ENCODE peak calls at places on chromosomes 6 and 20, in four cellular contexts. O is WTC11, X is cardiac muscle cell, K is GM06990. M is an unnamed sample.

GRCh38 chr20:63169731-63170130 is 46.2 kb downstream of the YTHDF1 start:
- DNase-seq in K (no peak), O (no peak), X (no peak), M (no peak)

GRCh38 chr20:3766381-3766780 is 1.2 kb downstream of the ADISSP start:
- DNase-seq in X (no peak), K (no peak), O (no peak), M (no peak)

GRCh38 chr6:139547082-139547776 is 172.8 kb upstream of the CITED2 start:
- DNase-seq in X (no peak), O (no peak), K (no peak), M (no peak)

GRCh38 chr6:11439017-11439420 is 98.5 kb upstream of the TMEM170B start:
- DNase-seq in O (no peak), X (no peak), K (no peak), M (no peak)

GRCh38 chr6:47455533-47456209 is 21.9 kb upstream of the CD2AP start:
- DNase-seq in O (no peak), X (no peak), K (peak), M (no peak)

GRCh38 chr6:158808918-158809678 is 10.1 kb downstream of the EZR start:
- DNase-seq in X (no peak), O (no peak), K (peak), M (peak)

GRCh38 chr6:149830731-149831379 is 33.3 kb downstream of the LRP11 start:
- DNase-seq in O (no peak), X (no peak), K (no peak), M (no peak)

GRCh38 chr6:154377726-154378125 is 21.1 kb upstream of the IPCEF1 start:
- DNase-seq in X (no peak), K (no peak), O (no peak), M (no peak)

GRCh38 chr20:22403860-22404608 is 180.3 kb downstream of the FOXA2 start:
- DNase-seq in K (no peak), X (peak), O (no peak), M (no peak)

GRCh38 chr6:89284963-89285735 is 29.9 kb downstream of the GABRR2 start:
- DNase-seq in O (no peak), X (no peak), K (no peak), M (no peak)

GRCh38 chr6:130600880-130601341 is 226.3 kb upstream of the SMLR1 start:
- DNase-seq in K (no peak), X (no peak), O (no peak), M (no peak)

DNA sequence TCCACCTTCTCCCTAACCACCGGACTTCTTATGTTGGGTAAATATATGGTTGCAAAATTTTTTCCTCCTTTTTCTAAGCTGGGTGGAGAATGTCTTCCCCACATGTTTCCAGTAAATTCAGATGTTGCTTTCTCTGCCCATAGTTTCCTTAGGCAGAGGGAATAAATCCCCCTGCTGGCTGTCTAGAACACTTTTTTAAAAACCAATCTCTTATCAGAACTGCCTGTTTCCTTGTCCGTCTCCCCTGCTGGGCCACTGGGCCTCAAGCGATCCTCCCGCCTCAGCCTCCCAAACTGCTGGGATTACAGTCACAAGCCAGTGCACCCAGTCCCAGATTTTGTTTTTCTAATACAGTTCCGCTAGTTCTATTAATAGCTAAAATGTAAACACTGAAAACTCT is 9.9 kb upstream of the WFDC2 start:
- DNase-seq in O (no peak), K (no peak), X (no peak), M (no peak)
- TF ChIP-seq CTCF in O (no peak), K (peak), X (peak), M (no peak)

GRCh38 chr20:46576774-46577395 is 26.4 kb upstream of the OCSTAMP start:
- DNase-seq in O (no peak), X (no peak), K (no peak), M (no peak)

GRCh38 chr20:46580613-46581012 is 30.2 kb upstream of the OCSTAMP start:
- DNase-seq in K (no peak), X (no peak), O (no peak), M (no peak)

GRCh38 chr20:46581386-46581785 is 30.9 kb upstream of the OCSTAMP start:
- DNase-seq in O (no peak), K (no peak), X (no peak), M (no peak)

GRCh38 chr20:46575794-46576495 is 25.5 kb upstream of the OCSTAMP start:
- DNase-seq in X (no peak), O (no peak), K (no peak), M (no peak)

DNA sequence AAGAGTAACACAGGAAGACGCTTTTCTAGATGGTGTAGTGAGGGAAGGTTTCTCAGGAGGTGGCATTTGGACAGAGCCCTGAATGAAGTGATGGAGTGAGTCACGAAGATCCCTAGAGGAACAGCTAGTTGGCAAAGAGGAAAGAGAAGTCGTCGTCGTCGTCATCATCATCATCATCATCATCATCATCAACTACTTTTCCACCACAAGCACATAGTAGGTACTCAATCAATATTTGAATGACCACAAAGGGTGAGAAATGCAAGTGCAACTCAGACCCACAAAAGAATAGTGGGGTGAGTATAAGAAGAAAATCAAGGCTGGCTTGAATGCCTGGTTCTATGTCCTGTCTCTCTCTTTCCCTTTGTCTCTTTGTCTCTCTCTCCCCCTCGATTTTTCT is 28.3 kb upstream of the OCSTAMP start:
- DNase-seq in K (no peak), O (no peak), X (no peak), M (no peak)
- TF ChIP-seq CTCF in K (no peak), O (no peak), X (no peak), M (no peak)

DNA sequence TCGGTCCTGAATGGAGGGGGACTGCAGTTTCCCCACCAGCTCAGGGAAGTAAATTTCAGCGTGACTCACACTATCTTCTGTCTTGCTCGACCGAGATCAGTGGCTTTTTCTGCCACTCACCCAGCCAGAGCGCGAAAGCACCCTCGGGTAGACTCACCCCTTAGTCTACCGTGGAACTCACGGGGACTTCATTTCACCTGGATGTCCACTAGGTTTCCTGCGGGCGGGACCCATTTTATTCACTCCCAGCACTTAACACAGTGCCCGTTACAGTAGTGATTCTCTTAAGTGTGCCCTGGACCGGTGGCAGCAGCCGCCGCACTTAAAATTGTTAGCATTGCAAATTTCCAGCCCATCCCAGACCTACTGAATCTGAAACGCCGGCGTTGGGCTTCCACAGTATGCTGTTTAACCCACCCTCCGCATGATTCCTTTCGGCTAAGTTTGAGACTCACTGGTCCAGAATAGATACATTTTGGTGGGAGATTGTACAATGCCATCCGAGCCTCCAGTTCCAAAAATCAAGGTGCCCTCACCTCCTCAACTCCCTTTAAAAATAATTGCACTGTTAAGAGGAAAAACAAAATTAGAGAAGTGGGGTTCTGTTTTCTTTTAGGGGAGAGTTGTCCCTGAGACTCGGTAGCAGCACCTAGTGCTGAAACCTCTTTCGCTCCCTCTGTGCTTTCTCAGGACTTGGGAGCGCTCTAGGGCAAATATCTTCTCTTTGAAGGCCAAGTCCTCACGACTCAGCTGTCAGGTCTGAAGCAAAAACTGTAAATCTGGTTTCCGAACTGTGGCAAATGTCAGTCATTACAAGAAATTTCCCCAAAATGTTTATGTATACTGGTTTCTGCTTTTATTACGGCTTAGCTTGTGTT is 1.0 kb downstream of the SMPDL3A start:
- DNase-seq in X (peak), K (no peak), O (peak), M (peak)
- TF ChIP-seq CTCF in X (no peak), K (no peak), O (no peak), M (no peak)

DNA sequence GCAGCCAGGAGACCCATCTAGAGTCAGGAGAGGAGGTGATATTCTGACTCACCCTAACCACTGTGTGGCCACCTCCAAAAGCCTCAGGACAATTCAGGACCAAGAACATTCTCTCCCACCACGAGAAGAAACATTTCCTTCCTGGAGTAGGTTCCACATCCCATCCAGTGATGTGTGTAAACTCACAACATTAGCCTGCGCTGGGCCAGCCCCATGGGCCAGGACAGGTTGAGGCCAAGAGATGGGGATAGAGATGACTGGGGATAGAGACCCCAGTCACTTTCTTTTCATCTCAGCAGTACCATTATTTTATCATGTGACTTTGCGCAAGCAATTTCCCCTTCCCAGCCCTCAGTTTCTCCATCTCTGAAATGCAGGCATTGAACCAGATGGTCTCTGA is 126.6 kb upstream of the PTPRT start:
- DNase-seq in O (no peak), K (no peak), X (no peak), M (no peak)
- TF ChIP-seq CTCF in O (no peak), K (no peak), X (no peak), M (no peak)

GRCh38 chr6:95279641-95280040 is 297.7 kb upstream of the MANEA start:
- DNase-seq in O (no peak), K (no peak), X (no peak), M (no peak)

GRCh38 chr6:95280690-95281273 is 296.6 kb upstream of the MANEA start:
- DNase-seq in X (peak), O (no peak), K (no peak), M (peak)
- TF ChIP-seq CTCF in X (peak), O (no peak), K (peak), M (peak)

DNA sequence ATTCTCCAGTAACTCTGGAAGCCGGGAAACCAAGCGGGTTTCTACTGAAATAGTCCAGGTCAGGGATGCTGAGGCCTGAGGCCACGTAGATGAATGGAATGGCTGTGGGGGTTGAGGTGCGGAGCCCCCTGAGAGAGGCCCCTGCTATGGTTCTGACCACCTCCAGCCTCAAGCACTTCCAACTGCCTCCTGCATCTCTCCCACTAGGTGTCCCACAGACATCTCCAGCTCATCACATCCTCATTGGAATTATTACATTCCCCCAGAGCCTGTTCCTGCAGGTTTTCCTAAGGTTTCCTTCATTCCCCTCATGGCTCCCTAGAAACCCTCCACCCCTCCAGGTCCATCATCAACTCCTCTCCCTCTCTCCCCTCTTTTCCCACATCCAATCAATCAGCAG is 48.7 kb downstream of the UNC5CL start:
- DNase-seq in K (no peak), O (no peak), X (no peak), M (no peak)
- TF ChIP-seq CTCF in K (no peak), O (no peak), X (no peak), M (no peak)